ENCODE peak calls at places on chromosome 5, in seven cellular contexts. One of them, this sample, is unnamed.

GRCh38 chr5:63963080-63963735 is 963 bp upstream of the HTR1A start:
- DNase-seq in effector memory CD4-positive, alpha-beta T cell: no peak
- DNase-seq in left cardiac atrium: no peak
- DNase-seq in fibroblast of villous mesenchyme: peak
- DNase-seq in stimulated activated CD4-positive, alpha-beta T cell treated with anti-CD3 and anti-CD28 coated beads, Interleukin-12 subunit alpha, Interleukin-12 subunit beta, amount 100 ng/mL, for 24 hours: peak
- DNase-seq in NCI-H82: peak
- DNase-seq in A549: peak
- DNase-seq in this sample: peak

GRCh38 chr5:152077-152476 is 39.2 kb upstream of the LRRC14B start:
- DNase-seq in effector memory CD4-positive, alpha-beta T cell: no peak
- DNase-seq in left cardiac atrium: no peak
- DNase-seq in fibroblast of villous mesenchyme: no peak
- DNase-seq in stimulated activated CD4-positive, alpha-beta T cell treated with anti-CD3 and anti-CD28 coated beads, Interleukin-12 subunit alpha, Interleukin-12 subunit beta, amount 100 ng/mL, for 24 hours: no peak
- DNase-seq in NCI-H82: no peak
- DNase-seq in A549: no peak
- DNase-seq in this sample: no peak

GRCh38 chr5:11251242-11251641 is 490.2 kb upstream of the DAP start:
- DNase-seq in effector memory CD4-positive, alpha-beta T cell: no peak
- DNase-seq in left cardiac atrium: no peak
- DNase-seq in fibroblast of villous mesenchyme: peak
- DNase-seq in stimulated activated CD4-positive, alpha-beta T cell treated with anti-CD3 and anti-CD28 coated beads, Interleukin-12 subunit alpha, Interleukin-12 subunit beta, amount 100 ng/mL, for 24 hours: no peak
- DNase-seq in NCI-H82: no peak
- DNase-seq in A549: no peak
- DNase-seq in this sample: no peak

GRCh38 chr5:173524136-173524535 is 92.3 kb downstream of the BOD1 start:
- DNase-seq in effector memory CD4-positive, alpha-beta T cell: no peak
- DNase-seq in left cardiac atrium: no peak
- DNase-seq in fibroblast of villous mesenchyme: no peak
- DNase-seq in stimulated activated CD4-positive, alpha-beta T cell treated with anti-CD3 and anti-CD28 coated beads, Interleukin-12 subunit alpha, Interleukin-12 subunit beta, amount 100 ng/mL, for 24 hours: no peak
- DNase-seq in NCI-H82: no peak
- DNase-seq in A549: no peak
- DNase-seq in this sample: no peak

GRCh38 chr5:73380052-73380451 is 68.5 kb downstream of the FOXD1 start:
- DNase-seq in effector memory CD4-positive, alpha-beta T cell: no peak
- DNase-seq in left cardiac atrium: no peak
- DNase-seq in fibroblast of villous mesenchyme: no peak
- DNase-seq in stimulated activated CD4-positive, alpha-beta T cell treated with anti-CD3 and anti-CD28 coated beads, Interleukin-12 subunit alpha, Interleukin-12 subunit beta, amount 100 ng/mL, for 24 hours: no peak
- DNase-seq in NCI-H82: no peak
- DNase-seq in A549: no peak
- DNase-seq in this sample: no peak

GRCh38 chr5:148979104-148979723 is 83.6 kb downstream of the SH3TC2 start:
- DNase-seq in effector memory CD4-positive, alpha-beta T cell: no peak
- DNase-seq in left cardiac atrium: peak
- DNase-seq in fibroblast of villous mesenchyme: no peak
- DNase-seq in stimulated activated CD4-positive, alpha-beta T cell treated with anti-CD3 and anti-CD28 coated beads, Interleukin-12 subunit alpha, Interleukin-12 subunit beta, amount 100 ng/mL, for 24 hours: no peak
- DNase-seq in NCI-H82: peak
- DNase-seq in A549: no peak
- DNase-seq in this sample: no peak

GRCh38 chr5:89759824-89760223 is 649.7 kb downstream of the CETN3 start:
- DNase-seq in effector memory CD4-positive, alpha-beta T cell: no peak
- DNase-seq in left cardiac atrium: no peak
- DNase-seq in fibroblast of villous mesenchyme: no peak
- DNase-seq in stimulated activated CD4-positive, alpha-beta T cell treated with anti-CD3 and anti-CD28 coated beads, Interleukin-12 subunit alpha, Interleukin-12 subunit beta, amount 100 ng/mL, for 24 hours: no peak
- DNase-seq in NCI-H82: no peak
- DNase-seq in A549: no peak
- DNase-seq in this sample: no peak

GRCh38 chr5:127925916-127926315 is 157.7 kb upstream of the SLC12A2 start:
- DNase-seq in effector memory CD4-positive, alpha-beta T cell: no peak
- DNase-seq in left cardiac atrium: no peak
- DNase-seq in fibroblast of villous mesenchyme: no peak
- DNase-seq in stimulated activated CD4-positive, alpha-beta T cell treated with anti-CD3 and anti-CD28 coated beads, Interleukin-12 subunit alpha, Interleukin-12 subunit beta, amount 100 ng/mL, for 24 hours: no peak
- DNase-seq in NCI-H82: no peak
- DNase-seq in A549: no peak
- DNase-seq in this sample: no peak

GRCh38 chr5:132221781-132222648 is 5.6 kb downstream of the P4HA2 start:
- DNase-seq in effector memory CD4-positive, alpha-beta T cell: no peak
- DNase-seq in left cardiac atrium: peak
- DNase-seq in fibroblast of villous mesenchyme: peak
- DNase-seq in stimulated activated CD4-positive, alpha-beta T cell treated with anti-CD3 and anti-CD28 coated beads, Interleukin-12 subunit alpha, Interleukin-12 subunit beta, amount 100 ng/mL, for 24 hours: no peak
- DNase-seq in NCI-H82: no peak
- DNase-seq in A549: no peak
- DNase-seq in this sample: no peak

This sample was measured in Panc1.